ENCODE peak calls at places on chromosome 1, in five cellular contexts. One of them, this sample, is unnamed.

GRCh38 chr1:246095441-246095840 is 411.6 kb downstream of the SMYD3 start:
- DNase-seq in OCI-LY7: no peak
- DNase-seq in hepatocyte: no peak
- DNase-seq in fibroblast of lung: no peak
- DNase-seq in SK-N-SH: no peak
- DNase-seq in this sample: no peak

GRCh38 chr1:1043921-1044320 is 24.0 kb downstream of the AGRN start:
- DNase-seq in OCI-LY7: no peak
- DNase-seq in hepatocyte: no peak
- DNase-seq in fibroblast of lung: no peak
- DNase-seq in SK-N-SH: no peak
- DNase-seq in this sample: no peak

GRCh38 chr1:29823536-29823935 is 587.2 kb downstream of the PTPRU start:
- DNase-seq in OCI-LY7: no peak
- DNase-seq in hepatocyte: no peak
- DNase-seq in fibroblast of lung: no peak
- DNase-seq in SK-N-SH: no peak
- DNase-seq in this sample: no peak

GRCh38 chr1:165629848-165630628 is 996 bp upstream of the MGST3 start:
- DNase-seq in OCI-LY7: peak
- DNase-seq in hepatocyte: no peak
- DNase-seq in fibroblast of lung: no peak
- DNase-seq in SK-N-SH: peak
- DNase-seq in this sample: no peak

GRCh38 chr1:96790599-96790998 is 69.0 kb downstream of the PTBP2 start:
- DNase-seq in OCI-LY7: no peak
- DNase-seq in hepatocyte: no peak
- DNase-seq in fibroblast of lung: peak
- DNase-seq in SK-N-SH: no peak
- DNase-seq in this sample: no peak

GRCh38 chr1:170805957-170806662 is 129.2 kb upstream of the MROH9 start:
- DNase-seq in OCI-LY7: no peak
- DNase-seq in hepatocyte: peak
- DNase-seq in fibroblast of lung: no peak
- DNase-seq in SK-N-SH: no peak
- DNase-seq in this sample: no peak

GRCh38 chr1:53715478-53715877 is 23.5 kb downstream of the GLIS1 start:
- DNase-seq in OCI-LY7: peak
- DNase-seq in hepatocyte: no peak
- DNase-seq in fibroblast of lung: no peak
- DNase-seq in SK-N-SH: peak
- DNase-seq in this sample: peak

GRCh38 chr1:16230744-16231143 is 6.2 kb downstream of the CPLANE2 start:
- DNase-seq in OCI-LY7: no peak
- DNase-seq in hepatocyte: no peak
- DNase-seq in fibroblast of lung: no peak
- DNase-seq in SK-N-SH: no peak
- DNase-seq in this sample: peak

GRCh38 chr1:40030528-40031135 is 9.9 kb upstream of the CAP1 start:
- DNase-seq in OCI-LY7: no peak
- DNase-seq in hepatocyte: peak
- DNase-seq in fibroblast of lung: peak
- DNase-seq in SK-N-SH: no peak
- DNase-seq in this sample: no peak

GRCh38 chr1:59046134-59046533 is 250.8 kb upstream of the FGGY start:
- DNase-seq in OCI-LY7: no peak
- DNase-seq in hepatocyte: no peak
- DNase-seq in fibroblast of lung: peak
- DNase-seq in SK-N-SH: no peak
- DNase-seq in this sample: no peak

DNA sequence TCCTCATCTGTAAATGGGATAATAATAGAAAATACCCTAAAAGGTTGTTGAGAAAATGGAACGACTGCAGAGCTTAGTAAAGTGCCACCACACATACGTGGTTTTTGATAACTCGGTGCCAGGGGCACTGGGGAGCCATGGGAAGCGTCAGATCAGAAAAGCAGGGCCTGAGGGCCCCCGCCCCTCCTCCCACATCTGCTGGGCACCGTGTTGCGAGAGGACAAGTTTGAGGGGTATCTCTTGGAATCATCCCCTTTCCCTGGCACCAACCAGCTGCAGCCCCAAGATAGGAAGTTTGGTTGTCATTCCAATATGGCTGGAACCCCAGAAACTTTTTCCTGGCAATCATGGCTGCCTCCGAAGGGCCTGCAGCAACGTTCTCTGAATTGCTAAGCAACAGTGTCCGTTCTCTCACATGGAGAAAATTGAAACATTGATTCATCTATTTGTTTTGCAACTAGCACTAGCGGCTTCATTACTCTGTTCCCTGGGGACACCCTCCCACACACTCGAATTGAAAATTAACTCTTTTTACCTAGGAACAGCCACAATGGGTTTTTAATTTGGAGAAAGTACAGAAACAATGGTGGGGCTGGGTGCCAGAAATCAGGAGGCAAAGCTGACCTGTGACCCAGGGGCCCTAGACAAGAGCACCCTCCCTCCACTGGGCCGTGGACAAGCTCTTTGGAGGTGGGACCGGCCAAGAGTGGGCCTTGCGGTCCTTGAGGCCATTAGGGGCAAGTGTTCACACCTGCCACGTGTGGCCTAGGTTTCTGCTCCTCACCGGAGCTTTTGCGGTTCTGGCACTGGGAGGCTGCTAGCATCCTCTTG is 190.0 kb upstream of the VAMP3 start:
- DNase-seq in OCI-LY7: no peak
- DNase-seq in hepatocyte: no peak
- DNase-seq in fibroblast of lung: no peak
- DNase-seq in SK-N-SH: no peak
- DNase-seq in this sample: peak
- H2AFZ ChIP-seq in OCI-LY7: no peak
- H2AFZ ChIP-seq in hepatocyte: no peak
- H2AFZ ChIP-seq in fibroblast of lung: no peak
- H2AFZ ChIP-seq in SK-N-SH: no peak
- H2AFZ ChIP-seq in this sample: peak

DNA sequence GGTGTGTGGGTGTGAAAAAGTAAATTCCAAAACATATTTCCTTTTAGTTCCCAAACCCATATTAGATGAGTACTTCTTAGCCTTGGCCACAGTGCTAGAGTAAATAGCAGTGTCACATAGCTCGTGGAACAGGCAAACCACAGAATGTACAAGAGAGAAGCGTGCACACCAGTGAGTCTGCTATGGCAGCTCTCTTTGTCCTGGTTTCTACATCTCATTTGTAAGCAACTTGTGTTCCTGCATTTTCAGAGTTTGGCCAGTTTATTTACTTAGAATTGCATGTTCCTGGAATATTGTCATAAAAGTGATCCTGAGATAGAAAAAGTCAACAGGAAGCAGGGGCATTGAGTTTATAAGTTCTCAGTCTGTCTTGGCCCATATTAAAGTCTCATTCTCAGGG is 142.1 kb downstream of the DHRS3 start:
- DNase-seq in OCI-LY7: no peak
- DNase-seq in hepatocyte: no peak
- DNase-seq in fibroblast of lung: peak
- DNase-seq in SK-N-SH: no peak
- DNase-seq in this sample: no peak
- H3K27ac ChIP-seq in OCI-LY7: no peak
- H3K27ac ChIP-seq in hepatocyte: peak
- H3K27ac ChIP-seq in fibroblast of lung: no peak
- H3K27ac ChIP-seq in SK-N-SH: peak
- H3K27ac ChIP-seq in this sample: peak

DNA sequence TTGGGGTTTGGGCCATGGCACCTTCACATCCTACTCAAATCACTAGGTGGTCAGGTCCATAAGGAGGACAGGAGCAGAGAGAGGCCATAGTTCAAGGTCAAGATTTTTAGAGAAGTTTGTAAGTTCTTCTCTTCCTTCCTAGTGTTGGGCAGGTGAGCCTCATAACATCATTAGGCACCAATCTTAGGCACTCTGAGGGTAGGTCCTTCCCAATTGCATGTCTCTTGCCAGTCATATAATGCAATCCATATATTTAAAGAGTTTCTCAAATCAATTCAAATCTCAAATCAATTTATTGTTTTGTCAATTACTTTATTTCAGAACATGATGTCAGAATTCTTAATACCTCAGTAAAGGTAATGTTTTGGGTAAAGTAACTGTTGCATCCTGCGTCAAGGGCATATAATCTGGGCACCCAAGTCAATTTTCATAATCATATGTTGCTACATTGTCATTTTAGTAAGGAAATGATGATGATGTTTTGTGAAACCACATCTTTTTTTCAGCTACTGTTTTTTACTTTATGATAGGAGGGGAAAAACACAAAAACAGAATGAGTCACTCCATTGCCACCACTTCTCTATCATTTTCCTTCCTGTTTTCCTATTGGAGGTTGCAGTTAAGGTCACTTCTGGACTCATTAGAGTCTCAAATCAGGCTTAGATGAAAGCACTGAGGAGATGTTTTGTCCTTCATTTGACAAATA is 122.7 kb downstream of the UCHL5 start:
- DNase-seq in OCI-LY7: no peak
- DNase-seq in hepatocyte: no peak
- DNase-seq in fibroblast of lung: no peak
- DNase-seq in SK-N-SH: no peak
- DNase-seq in this sample: peak
- TF ChIP-seq CTCF in OCI-LY7: no peak
- TF ChIP-seq CTCF in hepatocyte: no peak
- TF ChIP-seq CTCF in fibroblast of lung: no peak
- TF ChIP-seq CTCF in SK-N-SH: no peak
- TF ChIP-seq CTCF in this sample: no peak

GRCh38 chr1:47179023-47179987 is 10.5 kb downstream of the PDZK1IP1 start:
- DNase-seq in OCI-LY7: peak
- DNase-seq in hepatocyte: peak
- DNase-seq in fibroblast of lung: peak
- DNase-seq in SK-N-SH: peak
- DNase-seq in this sample: peak

GRCh38 chr1:47180603-47181094 is 9.2 kb downstream of the PDZK1IP1 start:
- DNase-seq in OCI-LY7: no peak
- DNase-seq in hepatocyte: no peak
- DNase-seq in fibroblast of lung: no peak
- DNase-seq in SK-N-SH: peak
- DNase-seq in this sample: peak

GRCh38 chr1:47178665-47179022 is 11.2 kb downstream of the PDZK1IP1 start:
- DNase-seq in OCI-LY7: no peak
- DNase-seq in hepatocyte: no peak
- DNase-seq in fibroblast of lung: no peak
- DNase-seq in SK-N-SH: no peak
- DNase-seq in this sample: no peak

GRCh38 chr1:47179988-47180563 is 9.8 kb downstream of the PDZK1IP1 start:
- DNase-seq in OCI-LY7: no peak
- DNase-seq in hepatocyte: no peak
- DNase-seq in fibroblast of lung: no peak
- DNase-seq in SK-N-SH: peak
- DNase-seq in this sample: no peak

DNA sequence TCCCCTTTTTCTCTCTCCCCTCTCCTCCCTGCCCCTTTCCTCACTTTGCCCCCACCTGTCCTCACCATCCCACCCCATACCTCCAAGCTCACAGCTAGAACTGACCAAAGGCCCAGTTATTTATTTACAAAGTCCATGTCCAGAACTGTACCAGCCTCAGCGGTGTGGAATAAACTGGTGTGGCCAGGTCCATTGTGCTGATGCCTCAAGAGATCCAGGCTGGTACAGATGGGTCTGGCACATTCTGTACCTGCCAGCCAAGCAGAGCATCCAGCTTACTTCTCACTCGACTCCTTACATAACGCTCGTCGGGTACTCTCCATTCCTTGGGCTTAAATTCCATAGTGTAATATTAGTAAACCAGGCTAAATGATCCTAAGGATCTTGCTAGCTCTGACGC is 11.8 kb downstream of the PDZK1IP1 start:
- DNase-seq in OCI-LY7: no peak
- DNase-seq in hepatocyte: no peak
- DNase-seq in fibroblast of lung: no peak
- DNase-seq in SK-N-SH: no peak
- DNase-seq in this sample: no peak
- H2AFZ ChIP-seq in OCI-LY7: no peak
- H2AFZ ChIP-seq in hepatocyte: no peak
- H2AFZ ChIP-seq in fibroblast of lung: no peak
- H2AFZ ChIP-seq in SK-N-SH: peak
- H2AFZ ChIP-seq in this sample: no peak

GRCh38 chr1:42752284-42752683 is 12.2 kb upstream of the CLDN19 start:
- DNase-seq in OCI-LY7: no peak
- DNase-seq in hepatocyte: no peak
- DNase-seq in fibroblast of lung: no peak
- DNase-seq in SK-N-SH: no peak
- DNase-seq in this sample: peak
- H3K27ac ChIP-seq in OCI-LY7: no peak
- H3K27ac ChIP-seq in hepatocyte: no peak
- H3K27ac ChIP-seq in fibroblast of lung: no peak
- H3K27ac ChIP-seq in SK-N-SH: no peak
- H3K27ac ChIP-seq in this sample: peak

GRCh38 chr1:156813750-156814570 is 2.7 kb downstream of the SH2D2A start:
- DNase-seq in OCI-LY7: peak
- DNase-seq in hepatocyte: peak
- DNase-seq in fibroblast of lung: peak
- DNase-seq in SK-N-SH: no peak
- DNase-seq in this sample: peak
- TF ChIP-seq CTCF in OCI-LY7: peak
- TF ChIP-seq CTCF in hepatocyte: peak
- TF ChIP-seq CTCF in fibroblast of lung: peak
- TF ChIP-seq CTCF in SK-N-SH: no peak
- TF ChIP-seq CTCF in this sample: peak

This sample was measured in osteoblast.